ENCODE peak calls at places on chromosomes 11 and 22, in six cellular contexts. F is BJ, S is prostate gland, Z is AG09309, A is A549, P is MM.1S. Y is an unnamed sample.

GRCh38 chr11:57288771-57289579 is 35.8 kb downstream of the TNKS1BP1 start:
- DNase-seq in A (no peak), P (no peak), F (no peak), Z (peak), S (no peak), Y (no peak)

GRCh38 chr11:109984634-109985289 is 108.4 kb upstream of the ZC3H12C start:
- DNase-seq in S (no peak), F (no peak), P (peak), Z (no peak), A (no peak), Y (no peak)

GRCh38 chr11:88103337-88104206 is 71.7 kb downstream of the RAB38 start:
- DNase-seq in S (no peak), P (peak), F (no peak), A (peak), Z (no peak), Y (no peak)

GRCh38 chr22:40209945-40210485 is 32.3 kb downstream of the TNRC6B start:
- DNase-seq in P (no peak), A (no peak), Z (no peak), F (no peak), S (no peak), Y (no peak)

GRCh38 chr22:36417281-36417686 is 29.5 kb upstream of the MYH9 start:
- DNase-seq in S (peak), Z (no peak), P (peak), F (no peak), A (no peak), Y (no peak)

GRCh38 chr22:27794244-27794643 is 7.3 kb downstream of the MN1 start:
- DNase-seq in S (no peak), A (no peak), F (no peak), Z (no peak), P (no peak), Y (no peak)

GRCh38 chr11:108890482-108891092 is 225.7 kb downstream of the DDX10 start:
- DNase-seq in A (no peak), S (no peak), F (no peak), P (no peak), Z (no peak), Y (no peak)

GRCh38 chr11:5366856-5367255 is 15.5 kb downstream of the OR51B6 start:
- DNase-seq in P (no peak), F (no peak), Z (no peak), A (no peak), S (no peak), Y (no peak)

GRCh38 chr11:37804666-37805065 is 1206.6 kb upstream of the RAG2 start:
- DNase-seq in Z (no peak), P (no peak), A (no peak), F (no peak), S (no peak), Y (no peak)

GRCh38 chr11:133796043-133796795 is 49.1 kb downstream of the SPATA19 start:
- DNase-seq in S (no peak), Z (no peak), P (no peak), F (no peak), A (no peak), Y (no peak)

GRCh38 chr11:62508336-62509058 is 38.1 kb downstream of the AHNAK start:
- DNase-seq in S (peak), A (peak), F (no peak), P (peak), Z (peak), Y (no peak)

GRCh38 chr11:36073411-36074203 is 129.7 kb downstream of the LDLRAD3 start:
- DNase-seq in P (no peak), F (no peak), A (no peak), Z (no peak), S (no peak), Y (no peak)

GRCh38 chr22:37187891-37188761 is at the start of gene C1QTNF6:
- DNase-seq in S (no peak), A (no peak), F (no peak), P (no peak), Z (no peak), Y (no peak)

GRCh38 chr22:17370766-17371181 is 1.5 kb downstream of the CECR2 start:
- DNase-seq in A (no peak), F (no peak), Z (no peak), S (no peak), P (no peak), Y (no peak)

GRCh38 chr22:37442537-37442936 is 15.3 kb upstream of the ELFN2 start:
- DNase-seq in S (no peak), P (no peak), A (no peak), Z (no peak), F (no peak), Y (no peak)

GRCh38 chr11:34403431-34403830 is 35.3 kb upstream of the CAT start:
- DNase-seq in S (no peak), P (no peak), A (no peak), F (no peak), Z (no peak), Y (no peak)

DNA sequence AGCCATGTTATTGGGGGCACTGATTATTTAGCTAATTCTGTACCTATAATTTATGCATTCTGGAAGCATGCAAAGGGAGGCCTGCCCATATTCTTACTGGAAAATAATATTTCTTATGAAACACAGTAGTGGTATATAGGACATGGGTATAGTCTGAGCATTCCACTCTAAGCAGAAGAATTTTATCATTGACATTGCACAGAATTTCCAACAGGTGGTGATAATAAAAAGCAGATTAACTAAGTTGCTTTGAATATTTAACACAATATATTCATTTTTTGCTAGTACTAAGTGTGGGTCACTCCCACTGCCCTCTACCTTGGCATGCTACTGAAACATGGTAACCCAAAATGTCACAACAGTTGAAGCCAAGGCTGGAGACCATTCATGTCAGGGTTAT is 728.8 kb upstream of the FAT3 start:
- DNase-seq in P (no peak), Z (no peak), S (no peak), A (no peak), F (no peak), Y (no peak)
- TF ChIP-seq CTCF in P (no peak), Z (no peak), S (no peak), A (no peak), F (no peak), Y (no peak)

DNA sequence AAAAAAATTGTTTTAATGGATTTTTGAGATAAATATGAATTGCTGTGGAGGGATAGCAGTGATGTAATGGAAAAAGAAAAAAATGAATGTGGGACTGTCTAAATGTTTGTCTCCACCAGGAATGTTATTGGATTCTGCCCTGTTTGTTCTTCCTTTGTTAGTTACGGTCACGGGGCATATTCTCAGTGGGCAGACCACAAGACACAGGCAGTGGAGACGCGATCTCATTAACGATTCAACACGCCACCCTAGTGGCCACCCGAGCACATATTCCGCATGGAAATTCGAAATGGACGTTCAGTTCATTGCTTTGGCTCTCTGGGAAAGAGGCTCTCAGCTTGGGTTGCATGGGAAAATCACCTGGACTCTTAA is 151.8 kb upstream of the TTC12 start:
- DNase-seq in F (no peak), A (no peak), Z (no peak), S (no peak), P (no peak), Y (no peak)
- TF ChIP-seq CTCF in F (no peak), A (no peak), Z (no peak), S (no peak), P (no peak), Y (peak)

GRCh38 chr11:44990665-44991064 is 40.0 kb upstream of the TP53I11 start:
- DNase-seq in Z (no peak), A (no peak), S (no peak), F (no peak), P (no peak), Y (no peak)
- TF ChIP-seq CTCF in Z (no peak), A (no peak), S (no peak), F (no peak), P (no peak), Y (no peak)

GRCh38 chr11:124108158-124108557 is 7.1 kb upstream of the VWA5A start:
- DNase-seq in A (no peak), F (no peak), S (no peak), P (peak), Z (no peak), Y (no peak)
- TF ChIP-seq CTCF in A (no peak), F (peak), S (no peak), P (peak), Z (peak), Y (peak)

GRCh38 chr11:122755409-122755808 is 82.9 kb upstream of the CRTAM start:
- DNase-seq in P (no peak), Z (no peak), S (no peak), A (no peak), F (no peak), Y (no peak)

GRCh38 chr11:122756417-122756816 is 81.9 kb upstream of the CRTAM start:
- DNase-seq in P (peak), A (no peak), F (no peak), S (no peak), Z (no peak), Y (no peak)

GRCh38 chr11:122755941-122756340 is 82.4 kb upstream of the CRTAM start:
- DNase-seq in A (no peak), P (no peak), Z (no peak), S (no peak), F (no peak), Y (no peak)

GRCh38 chr11:122754028-122754427 is 84.3 kb upstream of the CRTAM start:
- DNase-seq in A (no peak), S (no peak), P (no peak), F (no peak), Z (no peak), Y (no peak)

GRCh38 chr11:122754553-122755322 is 83.6 kb upstream of the CRTAM start:
- DNase-seq in P (peak), S (no peak), Z (no peak), F (no peak), A (no peak), Y (no peak)
- TF ChIP-seq CTCF in P (peak), S (peak), Z (peak), F (peak), A (no peak), Y (peak)

DNA sequence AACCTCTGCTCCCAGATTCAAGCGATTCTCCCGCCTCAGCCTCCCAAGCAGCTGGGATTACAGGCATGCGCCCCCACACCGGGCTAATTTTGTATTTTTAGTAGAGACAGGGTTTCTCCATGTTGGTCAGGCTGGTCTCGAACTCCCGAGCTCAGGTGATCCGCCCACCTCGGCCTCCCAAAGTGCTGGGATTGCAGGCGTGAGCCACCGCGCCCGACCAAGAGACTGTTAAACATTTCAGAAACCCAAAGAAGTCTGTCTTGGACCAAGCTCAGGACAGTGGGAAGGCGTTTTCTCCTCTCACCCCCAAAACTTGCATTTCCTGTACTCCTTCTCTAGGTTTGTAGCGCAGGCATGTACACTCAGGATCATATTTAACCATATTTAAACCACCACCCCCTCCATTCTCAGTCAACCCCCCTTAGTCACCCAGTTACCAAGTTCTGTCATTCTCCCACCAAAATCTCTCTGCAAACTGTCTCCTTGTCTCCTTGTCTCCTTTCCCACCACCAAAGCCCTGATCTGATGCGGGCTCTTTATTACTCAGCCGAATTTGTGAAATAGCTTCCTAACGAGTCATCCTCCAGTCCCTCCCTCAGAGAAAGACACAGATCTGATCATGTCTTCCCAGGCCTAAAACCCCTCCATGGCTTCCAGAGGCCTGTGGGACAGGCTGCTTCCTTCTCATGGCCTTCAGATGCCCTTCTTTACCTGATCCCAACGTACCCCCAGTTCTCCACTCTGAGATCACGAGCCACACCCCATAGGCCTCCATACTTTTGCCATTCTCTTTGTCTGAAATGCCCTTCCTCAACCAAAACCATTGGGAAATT is 29.0 kb upstream of the CREB3L1 start:
- DNase-seq in S (no peak), Z (peak), A (peak), P (no peak), F (peak), Y (no peak)
- TF ChIP-seq CTCF in S (no peak), Z (no peak), A (no peak), P (no peak), F (no peak), Y (no peak)

GRCh38 chr11:73167555-73167954 is 25.4 kb upstream of the FCHSD2 start:
- DNase-seq in P (no peak), A (no peak), Z (no peak), S (no peak), F (no peak), Y (no peak)
- TF ChIP-seq CTCF in P (no peak), A (no peak), Z (no peak), S (no peak), F (no peak), Y (no peak)

GRCh38 chr11:78417888-78418583 is 416 bp upstream of the GAB2 start:
- DNase-seq in F (no peak), S (peak), P (peak), Z (no peak), A (peak), Y (no peak)
- TF ChIP-seq CTCF in F (peak), S (peak), P (no peak), Z (no peak), A (no peak), Y (no peak)

GRCh38 chr11:119389611-119390254 is 8.2 kb upstream of the USP2 start:
- DNase-seq in P (peak), S (no peak), F (no peak), A (peak), Z (no peak), Y (no peak)
- TF ChIP-seq CTCF in P (peak), S (no peak), F (peak), A (no peak), Z (peak), Y (no peak)

GRCh38 chr11:118427707-118428106 is 8.6 kb upstream of the KMT2A start:
- DNase-seq in S (no peak), A (no peak), F (no peak), P (no peak), Z (no peak), Y (no peak)
- TF ChIP-seq CTCF in S (no peak), A (no peak), F (no peak), P (no peak), Z (no peak), Y (no peak)

Y was measured in thoracic aorta.